ENCODE peak calls at places on chromosome 21, in four cellular contexts. D is left lung, A is AG04450, B is cardiac muscle cell. U is an unnamed sample.

GRCh38 chr21:42263591-42264131 is 44.7 kb downstream of the ABCG1 start:
- DNase-seq in D (peak; percentile 58), A (no peak), B (no peak), U (no peak)

GRCh38 chr21:27586986-27587385 is 620.1 kb upstream of the ADAMTS5 start:
- DNase-seq in D (no peak), A (no peak), B (no peak), U (no peak)

GRCh38 chr21:16186742-16187141 is 457.0 kb downstream of the USP25 start:
- DNase-seq in D (no peak), A (no peak), B (peak; percentile 76), U (no peak)

GRCh38 chr21:28781602-28782274 is 210.9 kb downstream of the LTN1 start:
- DNase-seq in D (no peak), A (no peak), B (peak; percentile 6), U (no peak)

GRCh38 chr21:41166947-41167346 is 1.0 kb upstream of the BACE2 start:
- DNase-seq in D (peak; percentile 37), A (no peak), B (no peak), U (no peak)

GRCh38 chr21:15826147-15826780 is 96.5 kb downstream of the USP25 start:
- DNase-seq in D (no peak), A (no peak), B (peak; percentile 55), U (no peak)

GRCh38 chr21:35203093-35204021 is 154.3 kb upstream of the RUNX1 start:
- DNase-seq in D (no peak), A (no peak), B (no peak), U (no peak)

GRCh38 chr21:42164064-42164789 is 54.7 kb upstream of the ABCG1 start:
- DNase-seq in D (peak; percentile 69), A (no peak), B (peak; percentile 60), U (no peak)

GRCh38 chr21:41602511-41602910 is 94.6 kb upstream of the TMPRSS2 start:
- DNase-seq in D (peak; percentile 24), A (no peak), B (no peak), U (no peak)

GRCh38 chr21:29347274-29347681 is 48.6 kb downstream of the BACH1 start:
- DNase-seq in D (no peak), A (no peak), B (no peak), U (no peak)

GRCh38 chr21:43012596-43012995 is 38.2 kb downstream of the PKNOX1 start:
- DNase-seq in D (no peak), A (no peak), B (no peak), U (no peak)

GRCh38 chr21:16085436-16085835 is 355.7 kb downstream of the USP25 start:
- DNase-seq in D (no peak), A (no peak), B (no peak), U (no peak)

GRCh38 chr21:8989883-8990325 is 1531.5 kb upstream of the TPTE start:
- DNase-seq in D (no peak), A (no peak), B (no peak), U (no peak)

GRCh38 chr21:18070392-18070791 is 174.2 kb upstream of the CHODL start:
- DNase-seq in D (no peak), A (no peak), B (no peak), U (no peak)

GRCh38 chr21:43794311-43794710 is 4.9 kb downstream of the RRP1 start:
- DNase-seq in D (no peak), A (no peak), B (no peak), U (no peak)

GRCh38 chr21:26280715-26281310 is 110.2 kb upstream of the APP start:
- DNase-seq in D (no peak), A (no peak), B (peak; percentile 9), U (no peak)

GRCh38 chr21:41885341-41886024 is 6.3 kb upstream of the PRDM15 start:
- DNase-seq in D (no peak), A (no peak), B (peak; percentile 20), U (no peak)

GRCh38 chr21:29164330-29164942 is 34.0 kb downstream of the MAP3K7CL start:
- DNase-seq in D (no peak), A (no peak), B (peak; percentile 52), U (no peak)

GRCh38 chr21:43864313-43864805 is 664 bp upstream of the AGPAT3 start:
- DNase-seq in D (peak; percentile 59), A (no peak), B (peak; percentile 37), U (no peak)

GRCh38 chr21:26169611-26170470 is 729 bp downstream of the APP start:
- DNase-seq in D (peak; percentile 67), A (no peak), B (peak; percentile 70), U (peak; percentile 36)

GRCh38 chr21:35329940-35330670 is 281.0 kb upstream of the RUNX1 start:
- DNase-seq in D (no peak), A (no peak), B (no peak), U (no peak)

GRCh38 chr21:44930543-44930981 is 9.3 kb upstream of the SLX9 start:
- DNase-seq in D (no peak), A (no peak), B (no peak), U (no peak)

GRCh38 chr21:42583992-42584641 is 69.3 kb upstream of the PDE9A start:
- DNase-seq in D (peak; percentile 21), A (no peak), B (no peak), U (no peak)

GRCh38 chr21:42439284-42440186 is 35.8 kb downstream of the UBASH3A start:
- DNase-seq in D (no peak), A (no peak), B (no peak), U (no peak)

GRCh38 chr21:31386006-31386405 is 41.9 kb upstream of the TIAM1 start:
- DNase-seq in D (no peak), A (no peak), B (no peak), U (no peak)

GRCh38 chr21:15061284-15061683 is 3.5 kb downstream of the NRIP1 start:
- DNase-seq in D (no peak), A (no peak), B (no peak), U (no peak)

GRCh38 chr21:24861471-24861870 is 745.8 kb downstream of the MRPL39 start:
- DNase-seq in D (no peak), A (no peak), B (no peak), U (no peak)

GRCh38 chr21:37799193-37800121 is 116.8 kb downstream of the KCNJ6 start:
- DNase-seq in D (no peak), A (no peak), B (no peak), U (no peak)

GRCh38 chr21:44461438-44462089 is 6.3 kb downstream of the LRRC3 start:
- DNase-seq in D (no peak), A (no peak), B (peak; percentile 56), U (peak; percentile 33)

DNA sequence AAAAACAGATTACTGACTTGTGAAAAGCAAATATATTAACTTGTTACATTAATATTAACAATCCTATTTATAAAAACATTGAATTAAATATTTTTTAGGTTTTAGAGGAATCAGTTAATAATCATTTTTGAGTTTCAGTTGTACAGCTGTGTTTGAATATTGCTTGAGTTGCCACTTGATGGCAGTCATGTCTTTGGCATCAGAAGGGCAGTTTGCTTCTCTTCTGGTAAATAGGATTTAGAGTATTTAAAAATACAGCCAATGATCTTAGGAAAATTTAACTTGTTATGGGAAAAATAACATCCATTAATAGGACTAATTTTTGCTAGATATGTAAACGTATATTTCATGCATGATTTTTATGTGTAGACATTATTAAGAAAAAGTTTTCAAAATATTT is 234.1 kb downstream of the NCAM2 start:
- DNase-seq in D (no peak), A (peak; percentile 29), B (peak; percentile 35), U (no peak)
- TF ChIP-seq CTCF in D (no peak), A (peak; percentile 70), B (peak; percentile 62), U (peak; percentile 23)

GRCh38 chr21:36427502-36427901 is 42.3 kb downstream of the CHAF1B start:
- DNase-seq in D (no peak), A (no peak), B (no peak), U (no peak)

GRCh38 chr21:36430841-36431240 is 45.6 kb downstream of the CHAF1B start:
- DNase-seq in D (no peak), A (no peak), B (no peak), U (no peak)

GRCh38 chr21:36431252-36431651 is 46.1 kb downstream of the CHAF1B start:
- DNase-seq in D (no peak), A (no peak), B (no peak), U (no peak)

GRCh38 chr21:36428789-36429671 is 43.8 kb downstream of the CHAF1B start:
- DNase-seq in D (no peak), A (no peak), B (no peak), U (no peak)

GRCh38 chr21:36429672-36430546 is 44.7 kb downstream of the CHAF1B start:
- DNase-seq in D (peak; percentile 84), A (peak; percentile 97), B (peak; percentile 72), U (no peak)
- TF ChIP-seq CTCF in D (no peak), A (peak; percentile 7), B (peak; percentile 19), U (no peak)

GRCh38 chr21:32410291-32410690 is 2.2 kb upstream of the EVA1C start:
- DNase-seq in D (no peak), A (no peak), B (no peak), U (no peak)

GRCh38 chr21:32412162-32412997 is at the start of gene EVA1C:
- DNase-seq in D (peak; percentile 55), A (no peak), B (peak; percentile 32), U (peak; percentile 37)

GRCh38 chr21:32411366-32412161 is 942 bp upstream of the EVA1C start:
- DNase-seq in D (peak; percentile 84), A (no peak), B (peak; percentile 25), U (peak; percentile 44)

GRCh38 chr21:32412998-32413504 is 545 bp downstream of the EVA1C start:
- DNase-seq in D (peak; percentile 54), A (no peak), B (no peak), U (no peak)

DNA sequence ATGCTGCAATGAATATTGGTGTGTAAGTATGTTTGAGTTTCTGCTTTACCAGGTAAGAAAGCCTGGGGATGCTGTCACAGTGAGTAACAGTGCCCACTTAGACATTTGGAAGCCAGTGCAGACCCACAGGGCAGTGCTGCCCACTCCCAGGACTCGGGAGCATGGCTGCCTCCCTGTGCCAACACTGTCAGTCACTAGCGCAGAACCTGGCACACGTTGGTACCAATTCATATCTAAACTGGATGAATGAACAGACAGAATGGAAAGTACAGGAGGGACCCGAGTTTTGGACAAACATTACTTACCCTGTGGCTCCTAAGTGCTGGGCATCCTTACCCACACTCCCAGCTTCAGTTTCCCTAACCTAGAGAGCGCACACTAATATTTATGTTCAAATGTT is 1.6 kb upstream of the EVA1C start:
- DNase-seq in D (no peak), A (no peak), B (no peak), U (no peak)
- TF ChIP-seq CTCF in D (no peak), A (no peak), B (no peak), U (no peak)

DNA sequence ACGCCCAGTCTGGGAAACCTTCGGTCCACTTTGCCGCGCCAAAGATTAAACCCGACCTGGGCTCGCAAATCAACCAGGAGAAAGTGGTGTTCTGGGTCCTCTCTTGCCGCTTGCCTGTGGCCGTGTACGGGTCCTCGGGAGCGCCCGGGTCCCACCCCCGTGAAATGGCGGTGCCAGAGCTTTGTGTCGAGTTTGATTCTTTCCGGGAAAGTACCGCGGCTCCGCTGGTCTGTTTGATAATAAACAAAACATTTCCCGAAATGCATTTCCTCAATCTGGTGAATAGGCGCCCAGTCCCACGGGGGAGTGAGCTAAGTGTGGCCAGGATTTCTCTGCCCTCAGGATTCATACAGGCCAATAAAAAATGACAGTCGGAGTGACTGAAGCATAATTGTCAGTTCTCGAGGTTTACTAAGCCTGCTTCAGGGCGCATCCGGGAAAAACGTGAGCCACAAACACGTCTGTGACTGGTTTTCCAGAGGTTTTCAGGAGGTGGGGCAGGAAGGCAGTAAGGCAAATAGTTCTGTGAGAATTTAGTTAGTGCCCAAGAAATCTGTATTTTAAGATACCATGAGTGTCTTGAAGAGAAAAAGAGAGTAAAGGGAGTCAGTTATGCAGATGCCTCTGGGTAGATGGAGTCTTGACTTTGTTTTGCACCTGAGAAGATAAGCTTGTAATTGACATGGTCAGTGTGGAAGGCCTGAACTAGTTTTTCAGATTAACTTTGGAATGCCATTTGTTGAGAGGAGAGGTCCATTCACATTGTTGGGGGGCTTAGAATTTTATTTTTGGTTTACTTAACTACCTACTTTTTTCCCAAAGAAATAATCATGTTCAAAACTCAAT is 675 bp downstream of the IFNAR1 start:
- DNase-seq in D (peak; percentile 70), A (peak; percentile 26), B (peak; percentile 48), U (peak; percentile 27)
- TF ChIP-seq CTCF in D (no peak), A (no peak), B (no peak), U (no peak)

GRCh38 chr21:39675595-39675994 is 62.9 kb downstream of the B3GALT5 start:
- DNase-seq in D (no peak), A (no peak), B (no peak), U (no peak)
- TF ChIP-seq CTCF in D (no peak), A (no peak), B (no peak), U (no peak)